ENCODE peak calls at places on chromosomes 16 and 17, in nine cellular contexts. One of them, this sample, is unnamed.

GRCh38 chr17:73196500-73196899 is 3.6 kb downstream of the COG1 start:
- DNase-seq in AG10803: peak; percentile 37
- DNase-seq in heart right ventricle: peak; percentile 39
- DNase-seq in lower leg skin: no peak
- DNase-seq in hepatocyte: peak; percentile 57
- DNase-seq in A549: peak; percentile 64
- DNase-seq in esophagus squamous epithelium: no peak
- DNase-seq in astrocyte of the spinal cord: peak; percentile 42
- DNase-seq in brain microvascular endothelial cell: peak; percentile 18
- DNase-seq in this sample: no peak

GRCh38 chr17:78719630-78720298 is 62.3 kb downstream of the CYTH1 start:
- DNase-seq in brain microvascular endothelial cell: no peak
- DNase-seq in astrocyte of the spinal cord: no peak
- DNase-seq in lower leg skin: no peak
- DNase-seq in esophagus squamous epithelium: no peak
- DNase-seq in A549: no peak
- DNase-seq in heart right ventricle: no peak
- DNase-seq in hepatocyte: no peak
- DNase-seq in AG10803: no peak
- DNase-seq in this sample: no peak

GRCh38 chr16:69448470-69449193 is 24.2 kb downstream of the CYB5B start:
- DNase-seq in heart right ventricle: no peak
- DNase-seq in brain microvascular endothelial cell: no peak
- DNase-seq in astrocyte of the spinal cord: peak; percentile 18
- DNase-seq in esophagus squamous epithelium: no peak
- DNase-seq in hepatocyte: no peak
- DNase-seq in AG10803: peak; percentile 90
- DNase-seq in A549: no peak
- DNase-seq in lower leg skin: no peak
- DNase-seq in this sample: no peak

GRCh38 chr17:30558313-30559195 is 81.3 kb downstream of the GOSR1 start:
- DNase-seq in hepatocyte: no peak
- DNase-seq in esophagus squamous epithelium: no peak
- DNase-seq in astrocyte of the spinal cord: no peak
- DNase-seq in AG10803: no peak
- DNase-seq in brain microvascular endothelial cell: no peak
- DNase-seq in A549: no peak
- DNase-seq in heart right ventricle: no peak
- DNase-seq in lower leg skin: peak; percentile 64
- DNase-seq in this sample: no peak

GRCh38 chr17:36749493-36749892 is 148.1 kb downstream of the MRM1 start:
- DNase-seq in esophagus squamous epithelium: no peak
- DNase-seq in AG10803: no peak
- DNase-seq in brain microvascular endothelial cell: no peak
- DNase-seq in A549: no peak
- DNase-seq in hepatocyte: no peak
- DNase-seq in lower leg skin: no peak
- DNase-seq in heart right ventricle: no peak
- DNase-seq in astrocyte of the spinal cord: no peak
- DNase-seq in this sample: no peak

GRCh38 chr17:27233059-27233458 is 60.9 kb upstream of the WSB1 start:
- DNase-seq in astrocyte of the spinal cord: no peak
- DNase-seq in AG10803: no peak
- DNase-seq in brain microvascular endothelial cell: no peak
- DNase-seq in hepatocyte: no peak
- DNase-seq in A549: no peak
- DNase-seq in lower leg skin: no peak
- DNase-seq in esophagus squamous epithelium: no peak
- DNase-seq in heart right ventricle: no peak
- DNase-seq in this sample: no peak

GRCh38 chr16:84312783-84313382 is 18.2 kb downstream of the WFDC1 start:
- DNase-seq in esophagus squamous epithelium: no peak
- DNase-seq in heart right ventricle: no peak
- DNase-seq in AG10803: no peak
- DNase-seq in brain microvascular endothelial cell: no peak
- DNase-seq in lower leg skin: no peak
- DNase-seq in hepatocyte: peak; percentile 58
- DNase-seq in astrocyte of the spinal cord: no peak
- DNase-seq in A549: no peak
- DNase-seq in this sample: no peak

GRCh38 chr16:31333686-31334649 is 21.0 kb upstream of the ITGAX start:
- DNase-seq in AG10803: peak; percentile 6
- DNase-seq in brain microvascular endothelial cell: no peak
- DNase-seq in hepatocyte: peak; percentile 45
- DNase-seq in heart right ventricle: no peak
- DNase-seq in esophagus squamous epithelium: no peak
- DNase-seq in A549: peak; percentile 42
- DNase-seq in astrocyte of the spinal cord: no peak
- DNase-seq in lower leg skin: no peak
- DNase-seq in this sample: no peak

GRCh38 chr16:30659507-30660423 is 1.5 kb downstream of the FBRS start:
- DNase-seq in lower leg skin: no peak
- DNase-seq in A549: no peak
- DNase-seq in AG10803: peak; percentile 28
- DNase-seq in hepatocyte: no peak
- DNase-seq in esophagus squamous epithelium: no peak
- DNase-seq in astrocyte of the spinal cord: peak; percentile 8
- DNase-seq in brain microvascular endothelial cell: no peak
- DNase-seq in heart right ventricle: peak; percentile 48
- DNase-seq in this sample: no peak

GRCh38 chr17:75024686-75025397 is 12.4 kb downstream of the MRPL58 start:
- DNase-seq in esophagus squamous epithelium: no peak
- DNase-seq in astrocyte of the spinal cord: no peak
- DNase-seq in heart right ventricle: no peak
- DNase-seq in A549: no peak
- DNase-seq in AG10803: no peak
- DNase-seq in brain microvascular endothelial cell: no peak
- DNase-seq in hepatocyte: no peak
- DNase-seq in lower leg skin: no peak
- DNase-seq in this sample: no peak

GRCh38 chr16:84514874-84515835 is 10.7 kb upstream of the MEAK7 start:
- DNase-seq in heart right ventricle: no peak
- DNase-seq in A549: no peak
- DNase-seq in esophagus squamous epithelium: peak; percentile 42
- DNase-seq in hepatocyte: peak; percentile 45
- DNase-seq in brain microvascular endothelial cell: no peak
- DNase-seq in astrocyte of the spinal cord: no peak
- DNase-seq in AG10803: no peak
- DNase-seq in lower leg skin: no peak
- DNase-seq in this sample: peak; percentile 94

GRCh38 chr17:57401556-57402488 is 145.5 kb downstream of the MSI2 start:
- DNase-seq in astrocyte of the spinal cord: no peak
- DNase-seq in hepatocyte: no peak
- DNase-seq in lower leg skin: no peak
- DNase-seq in A549: peak; percentile 29
- DNase-seq in esophagus squamous epithelium: no peak
- DNase-seq in brain microvascular endothelial cell: no peak
- DNase-seq in AG10803: no peak
- DNase-seq in heart right ventricle: no peak
- DNase-seq in this sample: no peak

GRCh38 chr17:30969989-30970680 is 704 bp upstream of the RNF135 start:
- DNase-seq in hepatocyte: peak; percentile 30
- DNase-seq in A549: peak; percentile 57
- DNase-seq in heart right ventricle: no peak
- DNase-seq in esophagus squamous epithelium: no peak
- DNase-seq in brain microvascular endothelial cell: no peak
- DNase-seq in AG10803: peak; percentile 12
- DNase-seq in lower leg skin: peak; percentile 86
- DNase-seq in astrocyte of the spinal cord: peak; percentile 41
- DNase-seq in this sample: no peak

GRCh38 chr17:50944902-50945720 is 79.0 kb upstream of the TOB1 start:
- DNase-seq in esophagus squamous epithelium: no peak
- DNase-seq in hepatocyte: no peak
- DNase-seq in lower leg skin: peak; percentile 83
- DNase-seq in heart right ventricle: no peak
- DNase-seq in brain microvascular endothelial cell: no peak
- DNase-seq in astrocyte of the spinal cord: no peak
- DNase-seq in A549: no peak
- DNase-seq in AG10803: no peak
- DNase-seq in this sample: no peak

GRCh38 chr17:50943575-50943933 is 77.4 kb upstream of the TOB1 start:
- DNase-seq in astrocyte of the spinal cord: no peak
- DNase-seq in hepatocyte: peak; percentile 19
- DNase-seq in esophagus squamous epithelium: no peak
- DNase-seq in lower leg skin: peak; percentile 70
- DNase-seq in AG10803: no peak
- DNase-seq in brain microvascular endothelial cell: no peak
- DNase-seq in A549: no peak
- DNase-seq in heart right ventricle: no peak
- DNase-seq in this sample: no peak

GRCh38 chr17:50945779-50946222 is 79.6 kb upstream of the TOB1 start:
- DNase-seq in lower leg skin: no peak
- DNase-seq in AG10803: no peak
- DNase-seq in heart right ventricle: no peak
- DNase-seq in brain microvascular endothelial cell: no peak
- DNase-seq in astrocyte of the spinal cord: no peak
- DNase-seq in hepatocyte: no peak
- DNase-seq in esophagus squamous epithelium: no peak
- DNase-seq in A549: no peak
- DNase-seq in this sample: no peak

GRCh38 chr17:50946223-50946890 is 80.2 kb upstream of the TOB1 start:
- DNase-seq in heart right ventricle: no peak
- DNase-seq in astrocyte of the spinal cord: no peak
- DNase-seq in esophagus squamous epithelium: no peak
- DNase-seq in lower leg skin: peak; percentile 85
- DNase-seq in AG10803: no peak
- DNase-seq in hepatocyte: no peak
- DNase-seq in brain microvascular endothelial cell: no peak
- DNase-seq in A549: no peak
- DNase-seq in this sample: no peak

GRCh38 chr17:50944054-50944901 is 78.1 kb upstream of the TOB1 start:
- DNase-seq in heart right ventricle: peak; percentile 88
- DNase-seq in hepatocyte: peak; percentile 91
- DNase-seq in lower leg skin: peak; percentile 95
- DNase-seq in brain microvascular endothelial cell: no peak
- DNase-seq in astrocyte of the spinal cord: no peak
- DNase-seq in A549: peak; percentile 94
- DNase-seq in AG10803: peak; percentile 53
- DNase-seq in esophagus squamous epithelium: no peak
- DNase-seq in this sample: no peak
- TF ChIP-seq CTCF in heart right ventricle: peak; percentile 5
- TF ChIP-seq CTCF in hepatocyte: no peak
- TF ChIP-seq CTCF in lower leg skin: no peak
- TF ChIP-seq CTCF in brain microvascular endothelial cell: no peak
- TF ChIP-seq CTCF in astrocyte of the spinal cord: no peak
- TF ChIP-seq CTCF in A549: no peak
- TF ChIP-seq CTCF in AG10803: no peak
- TF ChIP-seq CTCF in esophagus squamous epithelium: no peak
- TF ChIP-seq CTCF in this sample: no peak

DNA sequence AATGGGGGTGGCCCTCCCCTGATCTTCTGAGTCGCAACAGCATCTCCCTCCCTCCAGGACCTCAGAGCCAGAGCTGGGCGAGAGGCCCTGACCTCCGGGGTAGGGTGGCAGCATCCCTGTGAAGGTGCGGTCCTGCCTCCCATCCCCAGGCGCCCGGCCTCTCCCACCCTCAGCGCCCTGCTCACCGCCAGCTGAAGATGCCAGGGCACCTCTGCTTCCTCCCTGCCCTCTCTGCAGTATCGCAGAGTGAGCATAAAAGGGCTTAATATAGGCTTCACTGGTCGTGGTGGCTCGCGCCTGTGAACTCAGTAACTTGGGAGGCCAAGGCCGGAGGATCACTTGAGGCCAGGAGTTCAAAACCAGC is 10.7 kb upstream of the MPP2 start:
- DNase-seq in lower leg skin: no peak
- DNase-seq in A549: no peak
- DNase-seq in heart right ventricle: no peak
- DNase-seq in brain microvascular endothelial cell: no peak
- DNase-seq in hepatocyte: no peak
- DNase-seq in esophagus squamous epithelium: no peak
- DNase-seq in astrocyte of the spinal cord: no peak
- DNase-seq in AG10803: no peak
- DNase-seq in this sample: no peak
- H3K4me3 ChIP-seq in lower leg skin: no peak overlapping the region
- H3K4me3 ChIP-seq in A549: no peak overlapping the region
- H3K4me3 ChIP-seq in heart right ventricle: peak overlapping the region; percentile 45
- H3K4me3 ChIP-seq in brain microvascular endothelial cell: no peak overlapping the region
- H3K4me3 ChIP-seq in hepatocyte: no peak overlapping the region
- H3K4me3 ChIP-seq in esophagus squamous epithelium: peak overlapping the region; percentile 46
- H3K4me3 ChIP-seq in astrocyte of the spinal cord: no peak overlapping the region
- H3K4me3 ChIP-seq in AG10803: no peak overlapping the region
- H3K4me3 ChIP-seq in this sample: peak overlapping the region; percentile 52

GRCh38 chr16:49281843-49282642 is 405 bp upstream of the CBLN1 start:
- DNase-seq in astrocyte of the spinal cord: peak; percentile 25
- DNase-seq in lower leg skin: no peak
- DNase-seq in A549: peak; percentile 78
- DNase-seq in heart right ventricle: peak; percentile 87
- DNase-seq in brain microvascular endothelial cell: peak; percentile 2
- DNase-seq in esophagus squamous epithelium: no peak
- DNase-seq in hepatocyte: peak; percentile 95
- DNase-seq in AG10803: peak; percentile 44
- DNase-seq in this sample: peak; percentile 52
- TF ChIP-seq CTCF in astrocyte of the spinal cord: no peak
- TF ChIP-seq CTCF in lower leg skin: no peak
- TF ChIP-seq CTCF in A549: peak; percentile 53
- TF ChIP-seq CTCF in heart right ventricle: peak; percentile 44
- TF ChIP-seq CTCF in brain microvascular endothelial cell: no peak
- TF ChIP-seq CTCF in esophagus squamous epithelium: no peak
- TF ChIP-seq CTCF in hepatocyte: peak; percentile 38
- TF ChIP-seq CTCF in AG10803: no peak
- TF ChIP-seq CTCF in this sample: peak; percentile 41

DNA sequence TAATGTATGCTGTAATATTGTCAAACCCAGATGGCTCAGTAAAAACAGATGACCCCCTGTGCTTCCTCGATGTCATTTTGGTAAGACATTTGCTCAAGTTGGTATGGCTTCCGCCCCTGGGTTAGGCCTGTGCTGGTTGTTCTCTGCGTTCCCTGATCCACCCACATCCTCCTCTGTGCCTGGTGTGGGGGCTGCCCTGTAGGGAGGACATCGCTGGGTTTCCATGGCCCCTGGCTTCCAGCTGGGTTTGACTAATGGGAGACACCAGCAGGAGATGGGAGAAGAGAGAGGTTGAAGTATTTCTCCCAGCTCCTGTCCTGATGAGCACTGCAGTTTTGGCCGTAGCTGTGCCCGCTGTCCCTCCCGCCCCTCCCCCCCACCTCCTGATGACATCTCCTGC is 4.4 kb upstream of the MFAP4 start:
- DNase-seq in lower leg skin: peak; percentile 72
- DNase-seq in astrocyte of the spinal cord: no peak
- DNase-seq in hepatocyte: no peak
- DNase-seq in AG10803: no peak
- DNase-seq in esophagus squamous epithelium: no peak
- DNase-seq in heart right ventricle: no peak
- DNase-seq in brain microvascular endothelial cell: no peak
- DNase-seq in A549: no peak
- DNase-seq in this sample: no peak
- H3K4me3 ChIP-seq in lower leg skin: no peak overlapping the region
- H3K4me3 ChIP-seq in astrocyte of the spinal cord: no peak overlapping the region
- H3K4me3 ChIP-seq in hepatocyte: no peak overlapping the region
- H3K4me3 ChIP-seq in AG10803: no peak overlapping the region
- H3K4me3 ChIP-seq in esophagus squamous epithelium: no peak overlapping the region
- H3K4me3 ChIP-seq in heart right ventricle: no peak overlapping the region
- H3K4me3 ChIP-seq in brain microvascular endothelial cell: no peak overlapping the region
- H3K4me3 ChIP-seq in A549: no peak overlapping the region
- H3K4me3 ChIP-seq in this sample: no peak overlapping the region

GRCh38 chr16:14131774-14132695 is 60.9 kb downstream of the MRTFB start:
- DNase-seq in lower leg skin: no peak
- DNase-seq in AG10803: no peak
- DNase-seq in A549: no peak
- DNase-seq in astrocyte of the spinal cord: no peak
- DNase-seq in esophagus squamous epithelium: no peak
- DNase-seq in heart right ventricle: no peak
- DNase-seq in hepatocyte: peak; percentile 57
- DNase-seq in brain microvascular endothelial cell: no peak
- DNase-seq in this sample: no peak
- TF ChIP-seq CTCF in lower leg skin: no peak
- TF ChIP-seq CTCF in AG10803: no peak
- TF ChIP-seq CTCF in A549: no peak
- TF ChIP-seq CTCF in astrocyte of the spinal cord: no peak
- TF ChIP-seq CTCF in esophagus squamous epithelium: no peak
- TF ChIP-seq CTCF in heart right ventricle: no peak
- TF ChIP-seq CTCF in hepatocyte: no peak
- TF ChIP-seq CTCF in brain microvascular endothelial cell: no peak
- TF ChIP-seq CTCF in this sample: no peak